ENCODE peak calls at places on chromosomes 13 and 19, in six cellular contexts. R is activated CD8-positive, alpha-beta memory T cell treated with anti-CD3 and anti-CD28 coated beads for 1 hour; O is glutamatergic neuron; D is MCF 10A; Z is stimulated activated CD8-positive, alpha-beta memory T cell treated with anti-CD3 and anti-CD28 coated beads, Interleukin-7, amount 100 ng/mL, for 48 hours; C is activated effector memory CD4-positive, alpha-beta T cell treated with anti-CD3 and anti-CD28 coated beads, Interleukin-2, amount 50 U/mL, for 16 hours. L is an unnamed sample.

GRCh38 chr13:29497137-29497654 is 98.3 kb downstream of the SLC7A1 start:
- DNase-seq in R (no peak), D (no peak), C (no peak), O (peak), Z (no peak), L (no peak)

GRCh38 chr13:57813641-57814040 is 182.1 kb downstream of the PCDH17 start:
- DNase-seq in C (no peak), D (no peak), Z (no peak), R (no peak), O (no peak), L (no peak)

GRCh38 chr19:38693380-38694223 is 46.2 kb downstream of the ACTN4 start:
- DNase-seq in Z (no peak), R (no peak), D (peak), O (no peak), C (peak), L (peak)

GRCh38 chr13:76887070-76887563 is 912 bp upstream of the KCTD12 start:
- DNase-seq in C (no peak), R (no peak), O (peak), Z (no peak), D (no peak), L (no peak)

GRCh38 chr19:17889609-17890214 is 18.0 kb downstream of the SLC5A5 start:
- DNase-seq in D (peak), Z (no peak), O (no peak), R (no peak), C (no peak), L (no peak)

GRCh38 chr19:43939557-43940260 is 4.6 kb upstream of the ZNF45 start:
- DNase-seq in Z (no peak), O (no peak), R (no peak), D (no peak), C (no peak), L (no peak)

GRCh38 chr19:35090160-35090794 is 25.3 kb upstream of the FXYD3 start:
- DNase-seq in R (peak), O (peak), C (no peak), Z (peak), D (peak), L (peak)

GRCh38 chr13:102729560-102730275 is 34.9 kb upstream of the METTL21C start:
- DNase-seq in D (peak), C (no peak), Z (no peak), O (no peak), R (no peak), L (no peak)

GRCh38 chr19:2533686-2534085 is 57.8 kb downstream of the GADD45B start:
- DNase-seq in R (no peak), D (no peak), Z (no peak), O (no peak), C (no peak), L (no peak)

GRCh38 chr19:10284641-10285278 is 2.0 kb upstream of the ICAM4 start:
- DNase-seq in D (no peak), Z (no peak), R (no peak), O (no peak), C (no peak), L (no peak)

GRCh38 chr13:74074723-74075122 is 59.5 kb downstream of the KLF12 start:
- DNase-seq in O (no peak), Z (no peak), D (peak), C (no peak), R (no peak), L (no peak)

GRCh38 chr13:30464496-30465351 is 1.0 kb downstream of the HMGB1 start:
- DNase-seq in O (peak), C (peak), R (peak), D (peak), Z (peak), L (peak)

L was measured in GM12892.